ENCODE peak calls at places on chromosomes 4 and X, in six cellular contexts. O is GM10248; F is EL; H is stimulated activated CD8-positive, alpha-beta memory T cell treated with anti-CD3 and anti-CD28 coated beads, Interleukin-7, amount 100 ng/mL, for 4 hours; V is NCI-H510A treated with DMSO at 0.1 percent for 48 hours; S is foreskin fibroblast. B is an unnamed sample.

GRCh38 chr4:40687676-40688389 is 58.2 kb upstream of the RBM47 start:
- DNase-seq in V (no peak), H (no peak), F (no peak), S (no peak), O (no peak), B (no peak)

GRCh38 chrX:12894074-12894691 is 12.2 kb upstream of the TLR8 start:
- DNase-seq in F (peak), V (no peak), O (peak), H (no peak), S (peak), B (peak)

GRCh38 chr4:136803430-136803829 is 728.9 kb downstream of the PCDH18 start:
- DNase-seq in O (no peak), H (no peak), S (no peak), F (no peak), V (no peak), B (no peak)

GRCh38 chr4:8919651-8920288 is 48.1 kb upstream of the HMX1 start:
- DNase-seq in S (no peak), O (peak), H (no peak), V (no peak), F (no peak), B (no peak)

GRCh38 chr4:146222313-146222712 is 8.0 kb downstream of the REELD1 start:
- DNase-seq in V (no peak), H (no peak), O (no peak), S (peak), F (peak), B (no peak)

GRCh38 chrX:107721966-107722707 is 53.5 kb downstream of the TSC22D3 start:
- DNase-seq in H (no peak), S (no peak), V (no peak), F (no peak), O (no peak), B (no peak)

GRCh38 chrX:120264315-120264714 is 13.7 kb downstream of the ZBTB33 start:
- DNase-seq in F (no peak), S (no peak), V (no peak), H (no peak), O (no peak), B (no peak)

GRCh38 chrX:41180194-41180902 is 95.1 kb downstream of the USP9X start:
- DNase-seq in F (peak), H (peak), S (peak), O (peak), V (peak), B (peak)

GRCh38 chr4:182238355-182238931 is 4.8 kb upstream of the TENM3 start:
- DNase-seq in V (no peak), O (no peak), S (no peak), F (peak), H (no peak), B (no peak)

GRCh38 chrX:19334945-19335626 is 8.6 kb upstream of the PDHA1 start:
- DNase-seq in S (peak), H (no peak), O (peak), V (no peak), F (no peak), B (peak)

GRCh38 chrX:23503835-23504539 is 163.3 kb upstream of the PRDX4 start:
- DNase-seq in O (no peak), F (peak), H (no peak), V (peak), S (peak), B (no peak)

GRCh38 chr4:47668810-47669408 is 169.0 kb downstream of the CORIN start:
- DNase-seq in V (peak), O (peak), F (peak), H (no peak), S (peak), B (peak)

GRCh38 chr4:10664408-10664807 is 20.2 kb downstream of the CLNK start:
- DNase-seq in O (no peak), S (peak), F (peak), V (no peak), H (no peak), B (no peak)

GRCh38 chrX:74925210-74926088 is at the start of gene NEXMIF:
- DNase-seq in S (peak), O (peak), V (peak), H (no peak), F (peak), B (peak)

GRCh38 chr4:123790681-123791080 is 394.1 kb downstream of the SPRY1 start:
- DNase-seq in V (no peak), O (no peak), S (peak), H (no peak), F (peak), B (no peak)

GRCh38 chr4:133493241-133493640 is 344.1 kb downstream of the PCDH10 start:
- DNase-seq in O (no peak), H (no peak), V (no peak), S (no peak), F (no peak), B (no peak)

GRCh38 chrX:128698528-128698927 is 646.3 kb upstream of the ACTRT1 start:
- DNase-seq in H (no peak), F (no peak), V (no peak), O (no peak), S (no peak), B (no peak)

GRCh38 chr4:183905593-183906485 is 732 bp downstream of the STOX2 start:
- DNase-seq in V (peak), S (peak), H (no peak), F (no peak), O (no peak), B (no peak)

GRCh38 chr4:86615501-86615900 is 21.4 kb downstream of the PTPN13 start:
- DNase-seq in H (no peak), S (no peak), F (no peak), V (no peak), O (no peak), B (no peak)

GRCh38 chr4:7108660-7109059 is 40.8 kb upstream of the GRPEL1 start:
- DNase-seq in F (no peak), V (no peak), H (no peak), O (peak), S (no peak), B (no peak)

GRCh38 chrX:120736989-120737388 is 107.1 kb upstream of the C1GALT1C1 start:
- DNase-seq in V (no peak), F (peak), S (peak), O (no peak), H (no peak), B (no peak)

GRCh38 chr4:176885224-176885623 is 92.5 kb upstream of the VEGFC start:
- DNase-seq in V (no peak), F (peak), O (no peak), H (no peak), S (peak), B (no peak)

GRCh38 chr4:52173470-52174055 is 122.5 kb downstream of the SPATA18 start:
- DNase-seq in S (peak), F (peak), O (no peak), H (no peak), V (no peak), B (no peak)

GRCh38 chr4:79241846-79242245 is 84.0 kb downstream of the NAA11 start:
- DNase-seq in S (peak), H (no peak), V (peak), F (peak), O (no peak), B (no peak)

GRCh38 chr4:55729306-55730142 is 90.1 kb upstream of the EXOC1L start:
- DNase-seq in H (no peak), O (no peak), V (no peak), F (no peak), S (no peak), B (no peak)

GRCh38 chrX:56764153-56764974 is 35.3 kb downstream of the NBDY start:
- DNase-seq in H (peak), V (no peak), F (peak), S (peak), O (peak), B (peak)

GRCh38 chrX:16851421-16851820 is 18.7 kb downstream of the RBBP7 start:
- DNase-seq in H (no peak), F (no peak), S (peak), V (no peak), O (no peak), B (no peak)

GRCh38 chrX:119870626-119871131 is 854 bp downstream of the RNF113A start:
- DNase-seq in H (no peak), F (peak), S (peak), V (peak), O (no peak), B (peak)

GRCh38 chr4:152981278-152981677 is 45.2 kb downstream of the FHDC1 start:
- DNase-seq in H (no peak), S (no peak), O (no peak), V (no peak), F (peak), B (no peak)

GRCh38 chrX:110086916-110087484 is 84.1 kb downstream of the TMEM164 start:
- DNase-seq in F (peak), H (no peak), O (no peak), S (peak), V (no peak), B (no peak)

GRCh38 chr4:122612540-122612939 is 8.3 kb downstream of the IL21 start:
- DNase-seq in F (no peak), S (peak), H (no peak), V (no peak), O (no peak), B (no peak)

B was measured in RPMI8226.